ENCODE peak calls at places on chromosome 22, in four cellular contexts. One of them, this sample, is unnamed.

GRCh38 chr22:32218470-32218869 is 13.6 kb upstream of the RFPL2 start:
- ATAC-seq in GM12878: no peak
- ATAC-seq in sciatic nerve: no peak
- ATAC-seq in pancreas: no peak
- ATAC-seq in this sample: no peak

GRCh38 chr22:38570841-38571364 is 920 bp upstream of the DMC1 start:
- ATAC-seq in pancreas: peak
- ATAC-seq in GM12878: peak
- ATAC-seq in sciatic nerve: peak
- ATAC-seq in this sample: peak

GRCh38 chr22:38715176-38715764 is 9.5 kb downstream of the GTPBP1 start:
- ATAC-seq in GM12878: no peak
- ATAC-seq in pancreas: peak
- ATAC-seq in sciatic nerve: peak
- ATAC-seq in this sample: no peak

GRCh38 chr22:36369004-36369921 is 18.5 kb downstream of the MYH9 start:
- ATAC-seq in GM12878: no peak
- ATAC-seq in pancreas: no peak
- ATAC-seq in sciatic nerve: no peak
- ATAC-seq in this sample: no peak

GRCh38 chr22:39486951-39487825 is 14.9 kb upstream of the MIEF1 start:
- ATAC-seq in sciatic nerve: peak
- ATAC-seq in pancreas: no peak
- ATAC-seq in GM12878: no peak
- ATAC-seq in this sample: no peak

GRCh38 chr22:30333707-30334087 is 7.0 kb upstream of the TBC1D10A start:
- ATAC-seq in sciatic nerve: no peak
- ATAC-seq in pancreas: no peak
- ATAC-seq in GM12878: no peak
- ATAC-seq in this sample: no peak

GRCh38 chr22:46047841-46048595 is 71.1 kb upstream of the WNT7B start:
- ATAC-seq in sciatic nerve: peak
- ATAC-seq in GM12878: no peak
- ATAC-seq in pancreas: no peak
- ATAC-seq in this sample: peak

GRCh38 chr22:31926969-31927368 is 17.4 kb upstream of the YWHAH start:
- ATAC-seq in pancreas: no peak
- ATAC-seq in GM12878: peak
- ATAC-seq in sciatic nerve: no peak
- ATAC-seq in this sample: no peak

GRCh38 chr22:38455530-38456271 is 702 bp upstream of the KCNJ4 start:
- ATAC-seq in GM12878: no peak
- ATAC-seq in sciatic nerve: no peak
- ATAC-seq in pancreas: peak
- ATAC-seq in this sample: no peak

GRCh38 chr22:22993184-22993583 is 77.1 kb upstream of the GNAZ start:
- ATAC-seq in GM12878: no peak
- ATAC-seq in pancreas: no peak
- ATAC-seq in sciatic nerve: no peak
- ATAC-seq in this sample: no peak

GRCh38 chr22:49362393-49362792 is 465.3 kb downstream of the BRD1 start:
- ATAC-seq in pancreas: no peak
- ATAC-seq in sciatic nerve: no peak
- ATAC-seq in GM12878: no peak
- ATAC-seq in this sample: no peak

GRCh38 chr22:32579533-32580220 is 105.1 kb downstream of the FBXO7 start:
- ATAC-seq in sciatic nerve: peak
- ATAC-seq in GM12878: no peak
- ATAC-seq in pancreas: no peak
- ATAC-seq in this sample: no peak

GRCh38 chr22:39746600-39747262 is 146.8 kb downstream of the ENTHD1 start:
- ATAC-seq in sciatic nerve: no peak
- ATAC-seq in GM12878: no peak
- ATAC-seq in pancreas: no peak
- ATAC-seq in this sample: no peak

This sample was measured in stimulated activated memory B cell treated with anti-CD40 and anti-IgM and Interleukin-4, amounts not matched to agents 10 μg/mL and 1 μg/mL and 100 μg/mL, for 72 hours.